ENCODE peak calls at places on chromosomes 3 and 15, in seven cellular contexts. One of them, this sample, is unnamed.

GRCh38 chr15:70754862-70755261 is 8.5 kb downstream of the UACA start:
- DNase-seq in body of pancreas: no peak
- DNase-seq in HepG2: no peak
- DNase-seq in K562: no peak
- DNase-seq in spleen: no peak
- DNase-seq in Peyer's patch: no peak
- DNase-seq in IMR-90: no peak
- DNase-seq in this sample: no peak

GRCh38 chr3:105598047-105598796 is 231.5 kb downstream of the ALCAM start:
- DNase-seq in body of pancreas: no peak
- DNase-seq in HepG2: no peak
- DNase-seq in K562: no peak
- DNase-seq in spleen: no peak
- DNase-seq in Peyer's patch: no peak
- DNase-seq in IMR-90: peak
- DNase-seq in this sample: no peak

GRCh38 chr3:38114052-38114874 is 22.7 kb downstream of the ACAA1 start:
- DNase-seq in body of pancreas: no peak
- DNase-seq in HepG2: no peak
- DNase-seq in K562: no peak
- DNase-seq in spleen: peak
- DNase-seq in Peyer's patch: no peak
- DNase-seq in IMR-90: no peak
- DNase-seq in this sample: no peak

GRCh38 chr3:160205606-160206005 is 19.6 kb upstream of the C3orf80 start:
- DNase-seq in body of pancreas: no peak
- DNase-seq in HepG2: no peak
- DNase-seq in K562: no peak
- DNase-seq in spleen: no peak
- DNase-seq in Peyer's patch: no peak
- DNase-seq in IMR-90: no peak
- DNase-seq in this sample: no peak

GRCh38 chr3:56222866-56223265 is 245.4 kb downstream of the ERC2 start:
- DNase-seq in body of pancreas: no peak
- DNase-seq in HepG2: no peak
- DNase-seq in K562: no peak
- DNase-seq in spleen: no peak
- DNase-seq in Peyer's patch: no peak
- DNase-seq in IMR-90: no peak
- DNase-seq in this sample: no peak

GRCh38 chr15:56977232-56977631 is 58.8 kb downstream of the TCF12 start:
- DNase-seq in body of pancreas: no peak
- DNase-seq in HepG2: no peak
- DNase-seq in K562: no peak
- DNase-seq in spleen: no peak
- DNase-seq in Peyer's patch: no peak
- DNase-seq in IMR-90: no peak
- DNase-seq in this sample: no peak

GRCh38 chr3:86774082-86774691 is 216.8 kb downstream of the VGLL3 start:
- DNase-seq in body of pancreas: no peak
- DNase-seq in HepG2: peak
- DNase-seq in K562: peak
- DNase-seq in spleen: no peak
- DNase-seq in Peyer's patch: no peak
- DNase-seq in IMR-90: peak
- DNase-seq in this sample: no peak

GRCh38 chr15:26697913-26698312 is 75.0 kb downstream of the GABRB3 start:
- DNase-seq in body of pancreas: no peak
- DNase-seq in HepG2: no peak
- DNase-seq in K562: no peak
- DNase-seq in spleen: no peak
- DNase-seq in Peyer's patch: no peak
- DNase-seq in IMR-90: no peak
- DNase-seq in this sample: no peak

DNA sequence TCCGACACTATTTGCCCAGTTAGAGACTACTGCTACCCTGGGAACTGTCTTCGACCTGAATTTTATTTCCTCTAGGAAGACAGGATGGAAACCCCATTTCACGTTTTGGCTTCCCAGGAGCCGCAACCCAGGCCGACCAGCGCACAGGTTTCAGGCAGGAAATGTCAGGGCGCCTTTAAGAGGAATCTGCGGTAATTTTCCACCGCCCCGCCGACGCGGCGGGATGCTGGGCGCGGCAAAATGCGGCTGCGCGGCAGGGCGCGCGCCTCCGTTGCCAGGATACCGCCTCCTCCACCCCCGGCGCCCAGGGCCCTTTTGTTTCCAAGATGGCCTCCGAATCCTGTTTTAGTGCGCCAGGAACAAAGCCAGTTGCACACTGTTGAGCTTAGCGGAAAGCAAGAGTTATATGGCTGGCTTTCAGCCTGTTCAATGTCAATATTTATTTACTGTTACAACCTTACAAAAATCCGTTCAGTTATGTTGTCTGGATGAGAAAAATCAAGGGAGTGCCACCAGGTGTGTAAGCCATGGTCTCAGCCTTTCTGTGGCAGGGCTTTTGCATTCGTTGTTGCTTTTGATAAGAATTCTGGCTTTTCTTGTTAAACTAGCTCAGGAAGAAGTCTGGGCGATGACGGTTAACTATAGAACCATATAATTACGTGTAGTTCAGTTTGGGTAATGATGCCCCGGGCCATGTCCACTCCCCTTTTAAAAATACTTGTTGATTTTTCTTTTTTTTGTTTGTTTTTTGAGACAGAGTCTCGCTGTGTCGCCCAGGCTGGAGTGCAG is 79.7 kb upstream of the CHD2 start:
- DNase-seq in body of pancreas: peak
- DNase-seq in HepG2: peak
- DNase-seq in K562: peak
- DNase-seq in spleen: peak
- DNase-seq in Peyer's patch: peak
- DNase-seq in IMR-90: peak
- DNase-seq in this sample: peak
- TF ChIP-seq CTCF in body of pancreas: peak
- TF ChIP-seq CTCF in HepG2: no peak
- TF ChIP-seq CTCF in K562: no peak
- TF ChIP-seq CTCF in spleen: no peak
- TF ChIP-seq CTCF in Peyer's patch: no peak
- TF ChIP-seq CTCF in IMR-90: no peak
- TF ChIP-seq CTCF in this sample: no peak

DNA sequence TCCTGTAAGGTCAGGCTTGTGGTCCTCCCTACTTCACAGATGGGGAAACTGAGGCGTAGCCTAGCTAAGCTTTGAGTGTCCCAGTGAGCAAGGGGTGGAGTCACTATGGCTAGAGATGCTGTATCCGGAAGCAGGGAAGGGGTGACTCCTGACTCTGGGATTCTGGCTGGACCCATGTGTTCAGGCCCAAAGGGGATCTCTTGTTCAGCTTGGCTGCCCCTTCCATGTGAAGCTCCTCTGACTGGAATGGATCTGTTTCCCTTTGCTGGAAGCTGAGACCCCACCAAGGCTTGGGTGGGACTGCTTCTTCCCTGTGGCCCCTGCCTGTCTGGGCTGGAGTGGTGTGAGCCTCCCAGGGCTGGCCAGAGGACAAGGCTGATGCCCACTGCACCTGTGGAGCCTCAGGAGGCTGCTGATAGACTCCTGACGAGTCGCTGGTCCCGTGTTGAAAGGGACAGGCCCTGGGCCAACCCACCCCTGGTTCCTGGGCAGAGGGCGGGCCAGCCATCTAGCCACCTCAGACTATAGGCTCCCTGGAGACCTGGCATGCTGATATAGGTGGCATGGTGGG is 1.0 kb downstream of the MAPKAPK3 start:
- DNase-seq in body of pancreas: no peak
- DNase-seq in HepG2: no peak
- DNase-seq in K562: no peak
- DNase-seq in spleen: no peak
- DNase-seq in Peyer's patch: no peak
- DNase-seq in IMR-90: no peak
- DNase-seq in this sample: no peak
- TF ChIP-seq POLR2A in body of pancreas: no peak
- TF ChIP-seq POLR2A in HepG2: no peak
- TF ChIP-seq POLR2A in K562: no peak
- TF ChIP-seq POLR2A in spleen: no peak
- TF ChIP-seq POLR2A in Peyer's patch: no peak
- TF ChIP-seq POLR2A in IMR-90: no peak
- TF ChIP-seq POLR2A in this sample: no peak

DNA sequence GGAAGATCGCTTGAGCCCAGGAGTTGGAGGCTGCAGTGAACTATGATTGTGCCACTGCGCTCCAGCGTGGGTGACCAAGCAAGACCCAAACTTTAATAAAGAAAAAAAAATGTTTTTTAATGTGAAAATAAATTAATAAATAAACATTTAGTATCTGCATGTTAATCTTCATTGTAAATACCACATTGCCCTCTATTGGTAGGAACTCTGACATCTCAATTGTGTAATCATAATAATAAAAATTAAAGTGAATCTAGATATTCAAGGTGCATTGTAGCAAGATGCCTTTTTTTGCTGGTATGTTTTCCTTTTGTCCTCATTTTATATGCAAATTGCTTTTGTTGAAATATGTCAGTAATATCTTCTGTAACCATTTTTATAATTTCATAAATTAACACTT is 95.0 kb upstream of the LIMD1 start:
- DNase-seq in body of pancreas: no peak
- DNase-seq in HepG2: peak
- DNase-seq in K562: peak
- DNase-seq in spleen: no peak
- DNase-seq in Peyer's patch: no peak
- DNase-seq in IMR-90: peak
- DNase-seq in this sample: no peak
- TF ChIP-seq CTCF in body of pancreas: peak
- TF ChIP-seq CTCF in HepG2: no peak
- TF ChIP-seq CTCF in K562: peak
- TF ChIP-seq CTCF in spleen: no peak
- TF ChIP-seq CTCF in Peyer's patch: peak
- TF ChIP-seq CTCF in IMR-90: peak
- TF ChIP-seq CTCF in this sample: no peak

GRCh38 chr15:99104788-99105515 is at the start of gene SYNM:
- DNase-seq in body of pancreas: peak
- DNase-seq in HepG2: peak
- DNase-seq in K562: peak
- DNase-seq in spleen: peak
- DNase-seq in Peyer's patch: no peak
- DNase-seq in IMR-90: peak
- DNase-seq in this sample: peak
- TF ChIP-seq POLR2A in body of pancreas: peak
- TF ChIP-seq POLR2A in HepG2: peak
- TF ChIP-seq POLR2A in K562: no peak
- TF ChIP-seq POLR2A in spleen: no peak
- TF ChIP-seq POLR2A in Peyer's patch: no peak
- TF ChIP-seq POLR2A in IMR-90: peak
- TF ChIP-seq POLR2A in this sample: no peak

DNA sequence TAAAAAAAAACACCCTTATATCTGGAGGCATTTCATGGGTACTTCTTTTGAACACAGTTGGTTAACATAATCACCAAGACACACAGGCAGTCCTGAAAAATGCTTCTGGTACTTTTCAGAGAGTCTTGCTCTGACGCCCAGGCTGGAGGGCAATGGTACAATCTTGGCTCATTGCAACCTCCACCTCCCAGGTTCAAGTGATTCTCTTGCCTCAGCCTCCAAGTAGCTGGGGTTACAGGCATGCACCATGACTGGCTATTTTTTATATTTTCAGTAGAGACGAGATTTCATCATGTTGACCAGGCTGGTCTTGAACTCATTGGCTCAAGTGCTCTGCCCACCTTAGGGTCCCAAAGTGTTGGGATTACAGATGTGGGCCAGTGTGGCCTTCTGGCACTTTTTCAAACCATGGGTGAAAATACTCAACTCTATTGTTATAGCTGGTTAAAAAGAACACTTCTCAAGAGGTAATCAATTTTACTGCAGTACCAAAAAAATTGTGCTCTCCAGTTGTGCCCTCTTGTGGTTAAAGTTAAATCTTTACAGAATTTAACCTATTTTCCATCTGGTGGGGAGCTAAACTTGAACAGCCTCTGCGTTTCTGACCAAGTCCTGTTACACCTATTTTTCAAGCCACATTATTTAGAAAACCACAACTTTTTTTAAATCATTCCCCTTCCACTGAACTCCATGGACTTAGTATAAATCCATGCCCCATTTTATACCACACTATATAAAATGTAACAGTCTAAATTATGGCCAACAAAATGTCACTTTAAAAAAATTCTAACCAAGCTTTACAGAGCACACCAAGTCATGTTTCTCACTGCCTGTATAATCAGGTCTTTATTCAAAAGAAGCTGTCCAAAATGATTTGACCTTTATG is 1.2 kb upstream of the SNAPC5 start:
- DNase-seq in body of pancreas: no peak
- DNase-seq in HepG2: peak
- DNase-seq in K562: peak
- DNase-seq in spleen: no peak
- DNase-seq in Peyer's patch: no peak
- DNase-seq in IMR-90: peak
- DNase-seq in this sample: no peak
- TF ChIP-seq CTCF in body of pancreas: peak
- TF ChIP-seq CTCF in HepG2: peak
- TF ChIP-seq CTCF in K562: peak
- TF ChIP-seq CTCF in spleen: no peak
- TF ChIP-seq CTCF in Peyer's patch: peak
- TF ChIP-seq CTCF in IMR-90: peak
- TF ChIP-seq CTCF in this sample: no peak

GRCh38 chr3:45907769-45908705 is 21.7 kb downstream of the CCR9 start:
- DNase-seq in body of pancreas: no peak
- DNase-seq in HepG2: no peak
- DNase-seq in K562: no peak
- DNase-seq in spleen: no peak
- DNase-seq in Peyer's patch: no peak
- DNase-seq in IMR-90: peak
- DNase-seq in this sample: peak
- TF ChIP-seq POLR2A in body of pancreas: no peak
- TF ChIP-seq POLR2A in HepG2: no peak
- TF ChIP-seq POLR2A in K562: no peak
- TF ChIP-seq POLR2A in spleen: no peak
- TF ChIP-seq POLR2A in Peyer's patch: no peak
- TF ChIP-seq POLR2A in IMR-90: no peak
- TF ChIP-seq POLR2A in this sample: no peak

GRCh38 chr3:140552403-140552802 is 125.5 kb upstream of the TRIM42 start:
- DNase-seq in body of pancreas: no peak
- DNase-seq in HepG2: no peak
- DNase-seq in K562: no peak
- DNase-seq in spleen: no peak
- DNase-seq in Peyer's patch: no peak
- DNase-seq in IMR-90: no peak
- DNase-seq in this sample: no peak
- TF ChIP-seq CTCF in body of pancreas: no peak
- TF ChIP-seq CTCF in HepG2: peak
- TF ChIP-seq CTCF in K562: no peak
- TF ChIP-seq CTCF in spleen: no peak
- TF ChIP-seq CTCF in Peyer's patch: no peak
- TF ChIP-seq CTCF in IMR-90: no peak
- TF ChIP-seq CTCF in this sample: no peak

This sample was measured in lower leg skin.